ENCODE peak calls at places on chromosomes 1 and 21, in seven cellular contexts. Z, I, F, S, D, K and U are unnamed samples.

GRCh38 chr1:77378723-77379533 is 97.1 kb downstream of the AK5 start:
- DNase-seq in S (peak; percentile 37), I (no peak), D (no peak), Z (no peak), K (no peak), F (peak; percentile 18), U (no peak)

GRCh38 chr1:171251042-171251740 is 2.9 kb downstream of the FMO1 start:
- DNase-seq in Z (peak; percentile 23), F (peak; percentile 10), K (no peak), S (no peak), D (no peak), I (peak; percentile 66), U (no peak)

GRCh38 chr1:96080925-96081324 is 640.7 kb upstream of the PTBP2 start:
- DNase-seq in Z (no peak), I (no peak), D (no peak), F (no peak), S (no peak), K (no peak), U (no peak)

GRCh38 chr1:194774535-194774934 is 1588.1 kb upstream of the B3GALT2 start:
- DNase-seq in D (no peak), I (no peak), S (no peak), K (no peak), Z (no peak), F (no peak), U (no peak)

GRCh38 chr1:173432331-173432730 is 44.8 kb upstream of the PRDX6 start:
- DNase-seq in Z (no peak), I (no peak), D (no peak), F (no peak), K (no peak), S (no peak), U (no peak)

GRCh38 chr1:226763741-226764264 is 24.7 kb upstream of the ITPKB start:
- DNase-seq in K (no peak), D (no peak), S (peak; percentile 60), I (no peak), F (no peak), Z (peak; percentile 21), U (peak; percentile 2)

GRCh38 chr21:26843912-26844257 is 1.3 kb downstream of the ADAMTS1 start:
- DNase-seq in K (no peak), D (no peak), S (no peak), F (no peak), I (no peak), Z (no peak), U (no peak)

GRCh38 chr1:91617242-91617837 is 116.7 kb downstream of the CDC7 start:
- DNase-seq in D (no peak), K (no peak), S (no peak), F (peak; percentile 14), Z (peak; percentile 50), I (peak; percentile 81), U (no peak)

GRCh38 chr1:236751385-236751784 is 43.7 kb upstream of the MTR start:
- DNase-seq in D (no peak), S (no peak), K (no peak), Z (peak; percentile 8), F (no peak), I (no peak), U (no peak)

GRCh38 chr1:56477164-56478111 is 101.9 kb downstream of the PLPP3 start:
- DNase-seq in F (no peak), K (no peak), D (no peak), Z (peak; percentile 62), I (peak; percentile 90), S (peak; percentile 44), U (no peak)

GRCh38 chr1:218991089-218991488 is 182.6 kb upstream of the LYPLAL1 start:
- DNase-seq in D (no peak), Z (no peak), F (no peak), S (no peak), K (no peak), I (no peak), U (no peak)

GRCh38 chr1:45585110-45585426 is 1.2 kb downstream of the NASP start:
- DNase-seq in F (no peak), Z (no peak), K (no peak), I (no peak), D (no peak), S (no peak), U (no peak)

GRCh38 chr1:233025566-233025965 is 75.2 kb downstream of the NTPCR start:
- DNase-seq in Z (no peak), I (no peak), D (no peak), S (no peak), K (no peak), F (no peak), U (no peak)

GRCh38 chr21:36718951-36719501 is 20.1 kb downstream of the SIM2 start:
- DNase-seq in F (no peak), Z (no peak), D (no peak), I (no peak), K (no peak), S (no peak), U (no peak)

GRCh38 chr1:50329332-50329932 is 93.8 kb downstream of the DMRTA2 start:
- DNase-seq in K (no peak), Z (no peak), D (no peak), S (no peak), F (no peak), I (no peak), U (no peak)

GRCh38 chr1:185463011-185463410 is 146.0 kb upstream of the IVNS1ABP start:
- DNase-seq in Z (no peak), I (no peak), S (no peak), D (no peak), K (no peak), F (no peak), U (no peak)

GRCh38 chr1:241716915-241717651 is 65.0 kb downstream of the WDR64 start:
- DNase-seq in D (no peak), F (peak; percentile 36), Z (no peak), S (no peak), I (no peak), K (no peak), U (no peak)

GRCh38 chr1:6351480-6352137 is 42.0 kb downstream of the ACOT7 start:
- DNase-seq in D (no peak), F (no peak), I (peak; percentile 81), K (no peak), S (no peak), Z (peak; percentile 82), U (no peak)

DNA sequence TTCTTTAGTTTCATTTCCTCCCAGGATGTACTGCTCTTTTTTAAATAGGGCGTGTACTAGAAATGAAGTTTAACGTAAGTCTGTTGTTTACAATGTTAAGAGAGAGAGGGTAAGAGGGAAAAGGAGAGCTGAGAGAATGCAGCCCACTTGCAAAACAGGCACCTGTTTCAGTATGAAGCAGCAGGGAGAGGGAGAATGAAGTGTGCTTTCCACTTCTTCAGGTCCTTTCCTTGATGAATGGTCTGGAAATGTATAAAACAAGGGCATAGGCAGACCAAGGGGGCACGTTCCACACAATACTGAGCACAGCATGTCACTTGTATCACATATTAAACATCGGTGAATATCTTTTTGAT is 2.0 kb downstream of the KCNA3 start:
- DNase-seq in K (no peak), D (peak; percentile 83), I (no peak), F (peak; percentile 88), Z (no peak), S (no peak), U (no peak)
- H3K27me3 ChIP-seq in K (peaks cover 54% of the 10 kb centered on the region), D (no peaks in the 10 kb centered on the region), I (peaks cover 18% of the 10 kb centered on the region), F (no peaks in the 10 kb centered on the region), Z (peaks cover 40% of the 10 kb centered on the region), S (peaks cover 38% of the 10 kb centered on the region), U (no peaks in the 10 kb centered on the region)

GRCh38 chr1:231761747-231762541 is 135.4 kb downstream of the DISC1 start:
- DNase-seq in Z (no peak), I (no peak), K (no peak), S (no peak), D (no peak), F (no peak), U (no peak)

GRCh38 chr1:231753313-231753712 is 126.7 kb downstream of the DISC1 start:
- DNase-seq in F (no peak), S (no peak), I (no peak), K (no peak), D (no peak), Z (no peak), U (no peak)

GRCh38 chr1:231751624-231751897 is 125.0 kb downstream of the DISC1 start:
- DNase-seq in Z (no peak), K (no peak), D (no peak), I (no peak), F (no peak), S (no peak), U (no peak)

GRCh38 chr1:231757759-231758158 is 131.2 kb downstream of the DISC1 start:
- DNase-seq in D (no peak), F (no peak), Z (no peak), S (no peak), K (no peak), I (no peak), U (no peak)

GRCh38 chr1:231757101-231757404 is 130.5 kb downstream of the DISC1 start:
- DNase-seq in F (no peak), I (no peak), D (no peak), Z (no peak), K (no peak), S (no peak), U (no peak)
- H3K4me3 ChIP-seq in F (no peak overlapping the region), I (peak overlapping the region; percentile 17), D (no peak overlapping the region), Z (no peak overlapping the region), K (no peak overlapping the region), S (no peak overlapping the region), U (no peak overlapping the region)

GRCh38 chr1:85125891-85126290 is 74.9 kb downstream of the SYDE2 start:
- DNase-seq in K (no peak), I (no peak), S (no peak), Z (no peak), D (no peak), F (no peak), U (no peak)

GRCh38 chr1:85133565-85134159 is 67.2 kb downstream of the SYDE2 start:
- DNase-seq in I (no peak), F (no peak), D (no peak), Z (no peak), S (no peak), K (no peak), U (no peak)

GRCh38 chr1:85132078-85132715 is 68.6 kb downstream of the SYDE2 start:
- DNase-seq in S (no peak), D (no peak), I (no peak), K (no peak), F (no peak), Z (no peak), U (no peak)

DNA sequence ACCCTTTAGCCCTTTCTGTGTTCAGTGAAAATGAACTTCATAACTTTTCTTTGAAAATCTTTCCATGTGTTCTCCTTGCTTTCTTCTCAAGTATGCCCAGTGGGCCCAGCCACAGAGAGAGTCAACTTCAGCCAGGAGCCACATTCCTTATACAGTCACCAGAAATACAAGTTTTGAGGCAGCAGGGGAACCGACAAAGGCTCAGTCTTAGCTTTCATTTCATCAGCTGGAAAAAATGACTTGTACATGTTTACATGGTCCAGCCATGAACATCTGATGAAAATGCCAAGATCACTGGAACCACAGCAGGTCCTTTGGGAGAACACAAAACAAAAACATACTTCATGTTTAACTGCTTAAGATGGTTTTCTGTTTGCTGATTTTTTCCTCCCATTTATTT is 72.5 kb downstream of the SYDE2 start:
- DNase-seq in S (no peak), I (no peak), D (no peak), K (no peak), Z (no peak), F (no peak), U (no peak)
- H3K9me3 ChIP-seq in S (no peaks in the 10 kb centered on the region), I (no peaks in the 10 kb centered on the region), D (no peaks in the 10 kb centered on the region), K (no peaks in the 10 kb centered on the region), Z (no peaks in the 10 kb centered on the region), F (no peaks in the 10 kb centered on the region), U (no peaks in the 10 kb centered on the region)

DNA sequence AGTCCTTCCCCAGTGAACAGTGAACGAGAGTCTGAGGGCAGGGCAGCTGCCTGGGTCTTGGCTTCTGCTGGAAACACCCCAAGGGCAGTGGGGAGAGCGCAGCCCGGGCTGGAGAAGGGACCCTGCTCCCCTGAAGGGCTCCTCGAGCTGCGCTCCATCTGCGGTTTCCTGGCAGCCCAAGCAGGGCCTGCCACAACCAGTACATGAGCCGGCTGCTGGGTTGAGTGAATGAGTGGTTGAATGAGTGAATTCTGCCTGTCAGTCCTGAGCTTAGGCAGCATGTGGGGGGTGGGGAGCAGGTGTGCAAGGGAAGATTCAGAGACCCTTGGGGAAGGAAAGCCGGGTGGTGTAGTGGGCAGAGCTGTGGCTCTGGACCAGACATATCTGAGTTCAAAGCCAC is 3.6 kb downstream of the OPRD1 start:
- DNase-seq in F (no peak), I (no peak), D (no peak), K (no peak), Z (no peak), S (no peak), U (no peak)
- H3K27me3 ChIP-seq in F (no peaks in the 10 kb centered on the region), I (peaks cover 29% of the 10 kb centered on the region), D (peaks cover 11% of the 10 kb centered on the region), K (peaks cover 64% of the 10 kb centered on the region), Z (peaks cover 35% of the 10 kb centered on the region), S (peaks cover 61% of the 10 kb centered on the region), U (peaks cover 23% of the 10 kb centered on the region)